ENCODE peak calls at places on chromosomes 3 and 15, in seven cellular contexts. P is HCT116, F is coronary artery, H is left ventricle myocardium inferior, T is cardiac muscle cell, W is pancreas, Q is IMR-90. N is an unnamed sample.

GRCh38 chr3:47850062-47850802 is 47.3 kb downstream of the DHX30 start:
- DNase-seq in H (no peak), T (no peak), F (no peak), P (no peak), W (no peak), Q (peak), N (no peak)

GRCh38 chr3:149489060-149489690 is 14.7 kb downstream of the TM4SF4 start:
- DNase-seq in Q (no peak), P (peak), H (no peak), F (no peak), W (no peak), T (peak), N (no peak)

GRCh38 chr3:33211444-33211843 is 7.2 kb downstream of the SUSD5 start:
- DNase-seq in W (no peak), T (no peak), H (no peak), P (peak), F (peak), Q (peak), N (no peak)

GRCh38 chr3:42999212-42999611 is 20.1 kb downstream of the GASK1A start:
- DNase-seq in P (no peak), F (no peak), T (no peak), W (no peak), Q (no peak), H (no peak), N (no peak)

GRCh38 chr15:86813892-86814291 is 734.2 kb downstream of the AGBL1 start:
- DNase-seq in P (no peak), F (no peak), T (no peak), Q (no peak), W (no peak), H (no peak), N (no peak)

GRCh38 chr15:71151061-71151460 is 35.8 kb downstream of the THSD4 start:
- DNase-seq in W (no peak), Q (peak), P (no peak), T (no peak), H (no peak), F (no peak), N (no peak)

GRCh38 chr15:90962021-90962420 is 7.3 kb downstream of the RCCD1 start:
- DNase-seq in H (no peak), P (no peak), Q (no peak), W (no peak), F (no peak), T (no peak), N (no peak)

GRCh38 chr3:42601898-42602581 is 1.6 kb downstream of the NKTR start:
- DNase-seq in T (no peak), H (no peak), Q (peak), F (no peak), P (no peak), W (no peak), N (no peak)

GRCh38 chr3:113008117-113008516 is 17.3 kb downstream of the GTPBP8 start:
- DNase-seq in F (no peak), P (no peak), W (no peak), T (no peak), Q (peak), H (no peak), N (no peak)

GRCh38 chr3:129829640-129830039 is 63.9 kb downstream of the TMCC1 start:
- DNase-seq in W (no peak), H (peak), P (peak), T (peak), Q (peak), F (no peak), N (peak)

GRCh38 chr3:64890466-64890865 is 202.7 kb upstream of the ADAMTS9 start:
- DNase-seq in Q (no peak), F (no peak), P (no peak), T (no peak), W (no peak), H (no peak), N (no peak)

GRCh38 chr3:71512000-71512399 is 71.5 kb downstream of the FOXP1 start:
- DNase-seq in W (no peak), P (no peak), Q (no peak), H (no peak), F (no peak), T (peak), N (no peak)

GRCh38 chr15:43067717-43068461 is 37.9 kb downstream of the UBR1 start:
- DNase-seq in P (peak), W (no peak), F (no peak), T (peak), H (no peak), Q (peak), N (no peak)

GRCh38 chr3:170536712-170537111 is 49.2 kb downstream of the SLC7A14 start:
- DNase-seq in Q (no peak), H (no peak), T (no peak), W (no peak), F (no peak), P (no peak), N (no peak)

GRCh38 chr15:39025331-39025730 is 460.7 kb upstream of the RASGRP1 start:
- DNase-seq in F (no peak), W (no peak), P (no peak), Q (peak), T (no peak), H (no peak), N (no peak)

GRCh38 chr3:173257797-173258196 is 116.8 kb upstream of the SPATA16 start:
- DNase-seq in P (no peak), T (no peak), W (no peak), H (no peak), F (no peak), Q (no peak), N (no peak)

GRCh38 chr3:131447349-131447748 is 55.4 kb downstream of the MRPL3 start:
- DNase-seq in T (no peak), W (no peak), H (no peak), Q (no peak), F (no peak), P (no peak), N (no peak)

GRCh38 chr3:142209655-142210054 is 15.7 kb downstream of the GK5 start:
- DNase-seq in W (no peak), P (no peak), F (no peak), H (no peak), Q (peak), T (no peak), N (no peak)

GRCh38 chr3:52176951-52177700 is 20.8 kb upstream of the ALAS1 start:
- DNase-seq in P (no peak), H (no peak), Q (no peak), W (no peak), T (no peak), F (no peak), N (no peak)

GRCh38 chr15:40307421-40308165 is at the start of gene PLCB2:
- DNase-seq in F (no peak), Q (no peak), H (peak), W (no peak), T (no peak), P (no peak), N (no peak)

GRCh38 chr3:120435621-120436020 is 15.2 kb downstream of the FSTL1 start:
- DNase-seq in F (peak), W (no peak), H (no peak), P (peak), Q (peak), T (no peak), N (no peak)

GRCh38 chr3:50156991-50157493 is 1.9 kb downstream of the SEMA3F start:
- DNase-seq in W (no peak), Q (peak), F (no peak), T (no peak), H (no peak), P (no peak), N (no peak)

GRCh38 chr15:48393650-48394049 is 62.4 kb downstream of the DUT start:
- DNase-seq in P (no peak), W (no peak), F (no peak), Q (peak), H (peak), T (no peak), N (no peak)

GRCh38 chr3:37141676-37142075 is 32.7 kb downstream of the LRRFIP2 start:
- DNase-seq in W (no peak), T (no peak), H (no peak), P (no peak), F (no peak), Q (no peak), N (no peak)

GRCh38 chr3:174955513-174956001 is 96.4 kb downstream of the NAALADL2 start:
- DNase-seq in H (no peak), F (no peak), Q (peak), T (no peak), P (peak), W (no peak), N (no peak)

GRCh38 chr3:154071154-154071553 is 50.0 kb upstream of the ARHGEF26 start:
- DNase-seq in H (no peak), T (no peak), Q (no peak), P (no peak), F (no peak), W (no peak), N (no peak)

GRCh38 chr3:157088506-157089454 is 71.2 kb downstream of the CCNL1 start:
- DNase-seq in H (peak), P (peak), Q (peak), F (peak), T (peak), W (peak), N (no peak)

GRCh38 chr3:37988931-37989525 is 1.6 kb upstream of the VILL start:
- DNase-seq in P (no peak), Q (no peak), H (no peak), T (no peak), F (peak), W (no peak), N (no peak)

GRCh38 chr3:74537164-74537563 is 77.3 kb downstream of the CNTN3 start:
- DNase-seq in P (no peak), F (no peak), T (no peak), Q (peak), W (no peak), H (no peak), N (no peak)

GRCh38 chr15:39936187-39936586 is 2.3 kb downstream of the EIF2AK4 start:
- DNase-seq in P (no peak), F (no peak), T (no peak), H (no peak), Q (peak), W (no peak), N (no peak)

GRCh38 chr15:31212286-31212685 is 110.8 kb upstream of the TRPM1 start:
- DNase-seq in P (no peak), T (no peak), F (no peak), H (no peak), W (no peak), Q (no peak), N (no peak)

GRCh38 chr15:88006146-88006545 is 250.4 kb downstream of the NTRK3 start:
- DNase-seq in F (peak), H (no peak), P (no peak), Q (no peak), W (no peak), T (no peak), N (no peak)

GRCh38 chr15:85002517-85002916 is 20.9 kb downstream of the PDE8A start:
- DNase-seq in Q (no peak), W (no peak), H (no peak), F (no peak), T (no peak), P (no peak), N (no peak)

DNA sequence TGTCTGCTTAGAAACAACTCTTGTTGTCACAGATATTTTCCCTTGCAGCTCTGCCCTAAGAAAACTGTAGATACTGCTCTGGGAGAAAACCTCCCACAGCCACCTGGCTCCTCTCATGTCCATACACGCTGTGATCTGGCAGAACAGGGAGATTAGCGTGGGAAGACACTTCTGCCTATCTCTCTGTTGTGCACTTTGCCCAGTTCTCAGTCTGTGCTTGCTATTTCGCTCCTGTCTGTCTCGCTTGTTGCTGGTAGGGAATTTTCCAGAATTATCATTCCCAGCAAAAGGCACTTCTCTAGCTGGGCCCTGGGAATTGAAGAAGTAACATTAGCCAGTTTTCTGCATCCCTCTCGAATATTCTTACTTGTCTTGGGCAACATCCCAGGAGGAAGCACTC is 8.1 kb upstream of the GATM start:
- DNase-seq in Q (no peak), P (no peak), H (no peak), W (no peak), F (no peak), T (peak), N (no peak)
- H3K27ac ChIP-seq in Q (no peak), P (no peak), H (peak), W (peak), F (peak), T (peak), N (peak)

DNA sequence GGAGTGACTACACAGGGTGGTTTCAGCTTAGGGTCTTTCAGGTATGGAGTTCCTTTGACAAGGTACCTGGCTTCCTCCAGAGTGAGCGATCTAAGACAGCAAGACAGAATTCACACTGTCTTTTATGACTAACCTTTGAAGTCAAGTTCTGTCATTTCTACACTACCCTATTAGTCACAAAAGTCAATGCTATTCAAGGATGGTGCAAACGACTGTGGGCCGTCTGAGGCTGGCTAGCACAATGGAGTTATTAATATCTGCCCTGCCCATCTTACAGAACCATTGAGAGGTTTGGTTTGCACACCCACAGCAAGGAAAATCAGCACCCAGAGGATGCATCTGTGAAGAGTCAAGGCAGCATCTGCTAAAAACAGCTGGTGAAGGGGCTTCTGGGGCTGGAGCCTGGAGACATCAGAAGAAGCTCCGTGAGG is 62.9 kb upstream of the XCR1 start:
- DNase-seq in W (no peak), Q (no peak), H (no peak), F (no peak), T (no peak), P (no peak), N (no peak)
- H3K27ac ChIP-seq in W (peak), Q (no peak), H (no peak), F (no peak), T (no peak), P (no peak), N (no peak)

DNA sequence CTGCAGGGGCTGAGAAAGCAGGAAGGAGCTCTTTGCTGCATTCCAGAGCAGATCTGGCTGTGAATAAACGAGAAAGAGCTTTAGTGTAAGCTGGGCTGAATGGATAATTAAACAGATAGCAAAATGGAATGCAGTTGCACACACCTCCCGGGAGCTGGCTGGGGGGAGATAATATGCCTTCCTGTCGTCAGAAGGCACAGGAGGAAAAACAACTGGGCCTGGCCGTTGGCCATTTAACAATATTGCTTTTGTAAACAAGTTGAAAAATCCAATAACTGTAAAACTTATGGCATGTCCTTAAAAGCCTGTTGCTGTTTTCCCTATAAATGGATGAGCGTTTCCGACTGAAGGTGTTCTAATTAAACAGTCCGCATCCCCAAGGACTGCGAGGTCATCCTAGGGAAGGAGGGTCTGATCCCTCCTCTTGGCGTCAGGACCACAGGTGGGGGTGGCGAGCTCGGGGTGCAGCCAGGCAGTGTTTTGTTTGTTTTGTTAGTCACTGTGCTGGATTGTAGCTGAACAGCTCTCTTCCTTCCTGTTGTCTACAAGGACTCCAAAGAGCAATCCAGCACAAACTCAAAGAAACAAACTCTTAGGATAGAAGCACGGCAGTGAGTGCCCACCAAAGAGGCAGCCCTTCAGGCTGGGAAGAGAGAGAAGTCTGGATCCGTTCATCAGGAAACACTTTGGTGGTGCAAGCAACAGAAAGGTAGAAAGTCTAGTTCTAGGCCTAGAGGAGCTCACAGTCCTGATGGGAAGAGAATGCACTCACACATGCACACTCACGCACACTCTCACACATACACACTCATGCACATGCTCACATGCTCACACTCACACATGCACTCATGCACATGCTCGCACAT is 133.4 kb upstream of the SMAD3 start:
- DNase-seq in W (peak), H (no peak), F (peak), P (peak), Q (peak), T (peak), N (no peak)
- H3K27ac ChIP-seq in W (peak), H (peak), F (no peak), P (peak), Q (peak), T (no peak), N (no peak)

GRCh38 chr3:123378409-123378915 is 70.4 kb downstream of the ADCY5 start:
- DNase-seq in Q (no peak), H (no peak), W (no peak), T (no peak), P (no peak), F (peak), N (no peak)
- H3K27ac ChIP-seq in Q (no peak), H (peak), W (no peak), T (no peak), P (no peak), F (no peak), N (no peak)

DNA sequence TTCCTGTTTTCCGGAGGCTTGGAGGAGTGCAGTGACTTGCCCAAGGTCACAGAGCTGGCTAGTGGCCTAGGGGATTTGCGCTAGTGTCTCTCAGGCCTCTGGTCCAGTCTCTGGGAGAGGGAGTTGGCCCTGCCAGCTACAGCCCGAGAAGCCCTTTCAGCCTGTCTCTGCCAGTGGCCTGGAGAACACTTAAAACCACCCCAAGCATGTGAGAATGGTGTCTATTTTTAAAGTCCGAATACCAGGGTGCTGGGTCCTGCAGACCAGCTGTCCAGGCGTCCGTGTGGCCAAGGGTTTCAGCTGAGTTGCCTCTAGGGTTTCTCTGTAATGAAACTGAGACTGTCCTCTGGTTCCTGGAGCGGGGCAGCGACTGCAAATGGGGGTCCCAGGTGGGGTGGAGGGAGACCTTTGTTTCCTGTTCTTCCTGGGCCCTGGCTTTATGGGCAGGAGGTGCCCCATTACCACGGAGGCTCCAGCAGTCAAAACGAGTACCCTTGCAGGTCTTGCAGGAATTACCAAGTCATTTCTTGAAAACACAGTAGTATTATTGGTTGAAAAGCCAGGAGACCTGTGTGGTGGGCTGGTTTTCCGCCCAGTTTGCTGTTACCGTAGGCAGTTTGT is 2.2 kb downstream of the CAND2 start:
- DNase-seq in T (peak), P (no peak), W (no peak), F (no peak), Q (no peak), H (peak), N (no peak)
- H3K27ac ChIP-seq in T (peak), P (no peak), W (no peak), F (peak), Q (no peak), H (peak), N (no peak)

DNA sequence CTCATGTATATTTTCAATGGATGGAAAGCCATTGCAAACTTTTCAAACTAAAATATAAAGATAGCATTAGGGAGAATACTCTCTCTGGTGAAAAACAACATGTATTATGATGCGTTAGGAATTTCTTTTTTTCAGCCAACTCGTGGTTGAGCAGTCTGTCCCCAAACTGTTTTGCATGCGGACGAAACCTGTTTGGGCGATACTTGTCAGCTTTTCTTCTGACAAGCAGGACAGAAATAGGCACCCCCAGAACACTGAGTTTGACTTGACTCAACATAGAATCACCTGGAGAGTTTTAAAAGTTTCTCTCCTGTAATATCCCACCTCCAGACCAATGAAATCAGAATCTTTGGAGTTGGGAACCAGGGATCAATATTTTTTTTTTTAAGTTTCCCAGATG is 417.5 kb upstream of the TPRG1 start:
- DNase-seq in H (no peak), Q (no peak), T (no peak), P (no peak), F (no peak), W (no peak), N (no peak)
- H3K27ac ChIP-seq in H (no peak), Q (no peak), T (no peak), P (no peak), F (no peak), W (no peak), N (no peak)

N was measured in substantia nigra.